ENCODE peak calls at places on chromosomes 7 and 10, in ten cellular contexts. L is colonic mucosa, V is tibial artery, R is AG10803, C is HFF-Myc, J is heart left ventricle, P is gastrocnemius medialis, O is IMR-90, E is cardiac fibroblast, T is SK-N-SH. K is an unnamed sample.

GRCh38 chr7:41582116-41582515 is 120.8 kb downstream of the INHBA start:
- DNase-seq in L (no peak), V (no peak), R (no peak), C (no peak), J (no peak), P (no peak), O (peak; percentile 36), E (no peak), T (no peak), K (no peak)

GRCh38 chr7:105779856-105780815 is 96.3 kb downstream of the ATXN7L1 start:
- DNase-seq in L (no peak), V (no peak), R (no peak), C (no peak), J (no peak), P (no peak), O (no peak), E (no peak), T (peak; percentile 54), K (no peak)

GRCh38 chr10:34124522-34125035 is 690.5 kb downstream of the PARD3 start:
- DNase-seq in L (no peak), V (no peak), R (peak; percentile 73), C (peak; percentile 55), J (no peak), P (peak; percentile 41), O (peak; percentile 48), E (peak; percentile 81), T (no peak), K (no peak)

GRCh38 chr7:74203956-74204615 is 5.7 kb upstream of the LAT2 start:
- DNase-seq in L (no peak), V (no peak), R (no peak), C (no peak), J (no peak), P (no peak), O (no peak), E (no peak), T (no peak), K (no peak)

GRCh38 chr10:121104476-121105111 is 253.4 kb downstream of the WDR11 start:
- DNase-seq in L (peak; percentile 49), V (no peak), R (no peak), C (no peak), J (no peak), P (no peak), O (no peak), E (no peak), T (no peak), K (no peak)

GRCh38 chr7:138890782-138891445 is 90.3 kb downstream of the KIAA1549 start:
- DNase-seq in L (no peak), V (no peak), R (peak; percentile 90), C (peak; percentile 71), J (peak; percentile 35), P (no peak), O (peak; percentile 22), E (no peak), T (peak; percentile 67), K (no peak)

GRCh38 chr10:23514321-23514720 is 75.4 kb downstream of the OTUD1 start:
- DNase-seq in L (no peak), V (no peak), R (no peak), C (no peak), J (no peak), P (no peak), O (no peak), E (no peak), T (no peak), K (no peak)

GRCh38 chr7:108824840-108825540 is 255.3 kb downstream of the DNAJB9 start:
- DNase-seq in L (no peak), V (no peak), R (peak; percentile 33), C (no peak), J (no peak), P (no peak), O (peak; percentile 16), E (peak; percentile 89), T (no peak), K (no peak)

GRCh38 chr10:43219848-43220247 is 47.0 kb downstream of the RASGEF1A start:
- DNase-seq in L (no peak), V (no peak), R (no peak), C (no peak), J (no peak), P (no peak), O (no peak), E (no peak), T (peak; percentile 62), K (no peak)

GRCh38 chr7:110962826-110963225 is 128.1 kb upstream of the LRRN3 start:
- DNase-seq in L (no peak), V (no peak), R (no peak), C (no peak), J (no peak), P (no peak), O (no peak), E (no peak), T (no peak), K (no peak)

GRCh38 chr7:151423226-151423625 is 13.4 kb upstream of the WDR86 start:
- DNase-seq in L (no peak), V (peak; percentile 1), R (no peak), C (no peak), J (no peak), P (peak; percentile 0), O (no peak), E (no peak), T (no peak), K (no peak)

GRCh38 chr7:85887133-85887532 is 700.3 kb upstream of the SEMA3D start:
- DNase-seq in L (no peak), V (no peak), R (no peak), C (no peak), J (no peak), P (no peak), O (no peak), E (no peak), T (no peak), K (no peak)

GRCh38 chr7:31059551-31059950 is 7.4 kb downstream of the ADCYAP1R1 start:
- DNase-seq in L (no peak), V (no peak), R (no peak), C (no peak), J (no peak), P (no peak), O (no peak), E (no peak), T (peak; percentile 52), K (no peak)

GRCh38 chr7:135335628-135336139 is 102.0 kb downstream of the STRA8 start:
- DNase-seq in L (peak; percentile 76), V (no peak), R (peak; percentile 3), C (peak; percentile 14), J (peak; percentile 53), P (peak; percentile 67), O (peak; percentile 28), E (peak; percentile 77), T (peak; percentile 86), K (peak; percentile 70)

GRCh38 chr10:50561816-50562215 is 61.9 kb downstream of the SGMS1 start:
- DNase-seq in L (no peak), V (no peak), R (no peak), C (no peak), J (no peak), P (no peak), O (no peak), E (no peak), T (peak; percentile 33), K (no peak)

GRCh38 chr10:118042827-118043242 is 3.9 kb downstream of the RAB11FIP2 start:
- DNase-seq in L (no peak), V (no peak), R (peak; percentile 53), C (peak; percentile 15), J (no peak), P (no peak), O (no peak), E (no peak), T (no peak), K (no peak)

DNA sequence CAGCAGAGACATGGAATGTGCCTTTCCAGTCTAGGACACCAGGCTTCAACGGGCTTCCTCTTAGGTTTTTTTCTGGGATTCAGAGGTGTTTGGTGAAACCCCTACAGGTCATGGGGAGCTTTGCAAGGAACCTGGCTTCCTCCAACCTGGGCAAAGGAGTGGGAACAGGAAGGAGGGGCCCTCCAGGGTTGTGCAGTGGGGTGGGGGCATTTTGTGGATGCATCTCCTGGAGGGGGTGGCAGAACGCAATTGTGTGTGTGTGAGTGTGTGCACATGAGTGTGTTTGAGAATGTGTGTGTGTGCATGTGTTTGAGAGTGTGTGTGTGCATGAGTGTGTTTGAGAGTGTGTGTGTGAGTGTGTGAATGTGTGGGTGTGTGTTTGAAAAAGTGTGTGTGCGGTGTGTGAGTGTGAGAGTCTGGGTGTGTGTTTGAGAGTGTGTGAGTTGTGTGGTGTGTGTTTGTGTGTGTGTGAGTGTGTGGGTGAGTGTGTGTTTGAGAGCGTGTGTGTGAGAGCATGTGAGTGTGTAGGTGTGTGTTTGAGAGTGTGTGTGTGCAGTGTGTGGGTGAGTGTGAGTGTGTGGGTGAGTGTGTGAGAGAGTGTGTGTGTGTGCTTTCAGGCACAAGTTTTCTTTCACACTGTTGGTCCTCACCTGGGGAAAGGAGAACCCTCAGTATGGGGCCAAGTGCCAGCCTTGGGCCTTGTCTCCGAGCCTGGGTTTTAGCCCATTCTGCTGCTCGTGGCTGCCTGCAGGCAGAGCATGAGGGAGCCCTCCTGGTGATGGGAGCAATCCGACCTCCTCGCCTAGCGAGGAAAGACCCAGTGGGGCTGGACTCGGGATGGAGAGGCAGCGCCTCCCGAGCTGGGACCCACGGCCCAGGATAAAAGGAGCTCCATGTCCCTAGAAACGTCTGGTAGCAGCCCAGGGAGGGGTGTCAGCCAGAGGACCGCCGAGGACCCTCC is 35.5 kb downstream of the CDH23 start:
- DNase-seq in L (no peak), V (no peak), R (no peak), C (no peak), J (no peak), P (no peak), O (no peak), E (no peak), T (peak; percentile 34), K (peak; percentile 13)
- TF ChIP-seq CTCF in L (no peak), V (no peak), R (no peak), C (no peak), J (no peak), P (no peak), O (no peak), E (peak; percentile 6), T (no peak), K (no peak)

GRCh38 chr10:124522903-124523260 is 61.3 kb downstream of the LHPP start:
- DNase-seq in L (peak; percentile 76), V (no peak), R (no peak), C (no peak), J (no peak), P (no peak), O (no peak), E (no peak), T (no peak), K (peak; percentile 36)
- H3K4me3 ChIP-seq in L (no peak overlapping the region), V (peak overlapping the region; percentile 1), R (no peak overlapping the region), C (no peak overlapping the region), J (peak overlapping the region; percentile 12), P (peak overlapping the region; percentile 9), O (no peak overlapping the region), E (no peak overlapping the region), T (no peak overlapping the region), K (peak overlapping the region; percentile 37)

DNA sequence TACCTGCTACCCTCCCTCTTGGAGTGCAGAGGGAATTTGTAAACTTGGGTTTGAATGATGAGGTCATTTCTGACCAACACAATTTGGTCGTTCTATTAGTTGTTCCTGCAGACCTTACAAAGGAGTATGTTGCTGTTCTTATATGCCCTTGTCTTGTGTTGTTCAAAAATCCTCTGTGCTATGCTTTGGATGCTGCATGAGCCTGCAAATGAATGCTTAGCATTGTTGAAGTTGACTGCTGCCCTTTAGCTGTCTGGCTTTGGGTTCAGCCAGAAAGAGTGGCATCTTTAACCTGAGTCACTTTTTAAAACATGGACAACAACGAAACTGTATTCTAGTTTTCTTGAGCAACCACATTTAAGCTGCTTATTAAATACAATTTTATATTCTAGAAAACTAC is 80.3 kb downstream of the SND1 start:
- DNase-seq in L (no peak), V (no peak), R (no peak), C (no peak), J (no peak), P (no peak), O (no peak), E (no peak), T (no peak), K (no peak)
- TF ChIP-seq CTCF in L (no peak), V (no peak), R (no peak), C (no peak), J (no peak), P (no peak), O (no peak), E (no peak), T (no peak), K (no peak)

GRCh38 chr7:23472046-23472445 is 1.8 kb upstream of the IGF2BP3 start:
- DNase-seq in L (no peak), V (no peak), R (no peak), C (no peak), J (no peak), P (no peak), O (no peak), E (no peak), T (no peak), K (no peak)
- H3K4me3 ChIP-seq in L (no peak overlapping the region), V (no peak overlapping the region), R (no peak overlapping the region), C (peak overlapping the region; percentile 76), J (no peak overlapping the region), P (no peak overlapping the region), O (peak overlapping the region; percentile 8), E (no peak overlapping the region), T (peak overlapping the region; percentile 89), K (no peak overlapping the region)